ENCODE peak calls at places on chromosomes 16 and 17, in four cellular contexts. One of them, this sample, is unnamed.
A peak's percentile ranks its signal among the peaks of the same experiment; 100 is the strongest.

GRCh38 chr17:79547586-79547985 is 63.3 kb downstream of the RBFOX3 start:
- DNase-seq in IMR-90: no peak
- DNase-seq in body of pancreas: no peak
- DNase-seq in right atrium auricular region: no peak
- DNase-seq in this sample: peak; percentile 45

GRCh38 chr16:57123969-57124674 is 31.7 kb downstream of the CPNE2 start:
- DNase-seq in right atrium auricular region: no peak
- DNase-seq in IMR-90: no peak
- DNase-seq in body of pancreas: no peak
- DNase-seq in this sample: no peak

GRCh38 chr17:69874220-69874670 is 200.8 kb upstream of the KCNJ16 start:
- DNase-seq in body of pancreas: no peak
- DNase-seq in right atrium auricular region: no peak
- DNase-seq in IMR-90: peak; percentile 87
- DNase-seq in this sample: no peak

GRCh38 chr16:56938664-56939513 is 6.9 kb downstream of the HERPUD1 start:
- DNase-seq in right atrium auricular region: no peak
- DNase-seq in body of pancreas: no peak
- DNase-seq in IMR-90: no peak
- DNase-seq in this sample: no peak

GRCh38 chr17:4657678-4658077 is 16.2 kb upstream of the ALOX15 start:
- DNase-seq in body of pancreas: no peak
- DNase-seq in right atrium auricular region: no peak
- DNase-seq in IMR-90: peak; percentile 25
- DNase-seq in this sample: no peak

GRCh38 chr17:50685691-50686493 is 21.8 kb downstream of the ANKRD40 start:
- DNase-seq in IMR-90: no peak
- DNase-seq in body of pancreas: no peak
- DNase-seq in right atrium auricular region: no peak
- DNase-seq in this sample: peak; percentile 44

GRCh38 chr16:65005696-65006095 is 116.2 kb downstream of the CDH11 start:
- DNase-seq in right atrium auricular region: no peak
- DNase-seq in body of pancreas: no peak
- DNase-seq in IMR-90: peak; percentile 46
- DNase-seq in this sample: no peak

GRCh38 chr16:78605548-78606097 is 506.2 kb downstream of the WWOX start:
- DNase-seq in IMR-90: no peak
- DNase-seq in body of pancreas: no peak
- DNase-seq in right atrium auricular region: no peak
- DNase-seq in this sample: no peak

GRCh38 chr17:80832266-80832676 is 159.4 kb upstream of the CHMP6 start:
- DNase-seq in IMR-90: peak; percentile 88
- DNase-seq in right atrium auricular region: no peak
- DNase-seq in body of pancreas: peak; percentile 19
- DNase-seq in this sample: peak; percentile 75

GRCh38 chr16:85239239-85239638 is 127.0 kb upstream of the CIBAR2 start:
- DNase-seq in IMR-90: no peak
- DNase-seq in body of pancreas: no peak
- DNase-seq in right atrium auricular region: no peak
- DNase-seq in this sample: no peak

GRCh38 chr17:44187131-44187899 is 543 bp downstream of the TMUB2 start:
- DNase-seq in IMR-90: peak; percentile 46
- DNase-seq in right atrium auricular region: no peak
- DNase-seq in body of pancreas: no peak
- DNase-seq in this sample: no peak

GRCh38 chr16:51553910-51554309 is 402.8 kb upstream of the SALL1 start:
- DNase-seq in body of pancreas: no peak
- DNase-seq in right atrium auricular region: no peak
- DNase-seq in IMR-90: peak; percentile 65
- DNase-seq in this sample: no peak

GRCh38 chr17:51035436-51035835 is 85.2 kb downstream of the SPAG9 start:
- DNase-seq in right atrium auricular region: no peak
- DNase-seq in body of pancreas: no peak
- DNase-seq in IMR-90: peak; percentile 91
- DNase-seq in this sample: no peak

GRCh38 chr17:8018436-8018835 is 16.0 kb downstream of the GUCY2D start:
- DNase-seq in IMR-90: no peak
- DNase-seq in body of pancreas: no peak
- DNase-seq in right atrium auricular region: no peak
- DNase-seq in this sample: no peak

GRCh38 chr16:23950898-23951297 is 115.1 kb downstream of the PRKCB start:
- DNase-seq in IMR-90: no peak
- DNase-seq in right atrium auricular region: no peak
- DNase-seq in body of pancreas: no peak
- DNase-seq in this sample: no peak

GRCh38 chr16:88772871-88773811 is 11.9 kb downstream of the PIEZO1 start:
- DNase-seq in IMR-90: peak; percentile 95
- DNase-seq in body of pancreas: peak; percentile 79
- DNase-seq in right atrium auricular region: no peak
- DNase-seq in this sample: peak; percentile 82

GRCh38 chr17:59342681-59343127 is 11.2 kb downstream of the YPEL2 start:
- DNase-seq in IMR-90: no peak
- DNase-seq in body of pancreas: no peak
- DNase-seq in right atrium auricular region: no peak
- DNase-seq in this sample: no peak

GRCh38 chr17:67492251-67492740 is 115.2 kb downstream of the PITPNC1 start:
- DNase-seq in right atrium auricular region: no peak
- DNase-seq in IMR-90: no peak
- DNase-seq in body of pancreas: no peak
- DNase-seq in this sample: no peak

GRCh38 chr17:8803531-8804416 is 4.6 kb upstream of the MFSD6L start:
- DNase-seq in right atrium auricular region: no peak
- DNase-seq in IMR-90: no peak
- DNase-seq in body of pancreas: no peak
- DNase-seq in this sample: no peak

GRCh38 chr16:1152651-1153259 is at the start of gene CACNA1H:
- DNase-seq in right atrium auricular region: no peak
- DNase-seq in IMR-90: no peak
- DNase-seq in body of pancreas: no peak
- DNase-seq in this sample: no peak

GRCh38 chr16:76162046-76162445 is 115.2 kb upstream of the CNTNAP4 start:
- DNase-seq in IMR-90: no peak
- DNase-seq in body of pancreas: no peak
- DNase-seq in right atrium auricular region: no peak
- DNase-seq in this sample: no peak

GRCh38 chr17:4576729-4577322 is 7.5 kb upstream of the SMTNL2 start:
- DNase-seq in right atrium auricular region: no peak
- DNase-seq in body of pancreas: no peak
- DNase-seq in IMR-90: no peak
- DNase-seq in this sample: no peak

GRCh38 chr16:27775254-27775653 is 225.3 kb downstream of the KATNIP start:
- DNase-seq in IMR-90: no peak
- DNase-seq in body of pancreas: no peak
- DNase-seq in right atrium auricular region: no peak
- DNase-seq in this sample: no peak

GRCh38 chr16:87041732-87042131 is 275.5 kb downstream of the C16orf95 start:
- DNase-seq in body of pancreas: no peak
- DNase-seq in IMR-90: no peak
- DNase-seq in right atrium auricular region: no peak
- DNase-seq in this sample: no peak

DNA sequence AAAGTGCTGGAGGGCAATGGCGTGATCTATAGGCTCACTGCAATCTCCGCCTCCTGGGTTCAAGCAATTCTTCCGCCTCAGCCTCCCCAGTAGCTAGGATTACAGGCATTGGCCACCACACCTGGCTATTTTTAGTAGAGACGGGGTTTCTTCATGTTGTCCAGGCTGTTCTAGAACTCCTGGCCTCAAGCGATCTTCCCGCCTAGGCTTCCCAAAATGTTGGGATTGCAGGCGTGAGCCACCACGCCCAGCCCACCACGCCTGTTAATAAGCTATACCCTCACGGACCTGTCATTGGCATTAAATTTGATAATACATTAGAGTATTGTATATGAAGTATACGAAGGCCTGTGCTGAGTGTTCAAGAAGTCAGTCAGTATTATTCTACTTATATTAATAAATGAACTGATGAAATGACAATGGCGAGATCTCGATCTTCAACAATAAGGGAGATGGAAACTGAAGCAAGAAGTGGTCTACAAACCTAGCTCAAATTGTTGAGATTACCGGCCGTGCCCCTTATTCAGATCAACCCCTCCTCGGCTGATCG is 818 bp upstream of the BCAS3 start:
- DNase-seq in right atrium auricular region: no peak
- DNase-seq in IMR-90: no peak
- DNase-seq in body of pancreas: no peak
- DNase-seq in this sample: no peak
- H3K4me3 ChIP-seq in right atrium auricular region: peak overlapping the region; percentile 67
- H3K4me3 ChIP-seq in IMR-90: peak overlapping the region; percentile 55
- H3K4me3 ChIP-seq in body of pancreas: peak overlapping the region; percentile 36
- H3K4me3 ChIP-seq in this sample: peak overlapping the region; percentile 33

DNA sequence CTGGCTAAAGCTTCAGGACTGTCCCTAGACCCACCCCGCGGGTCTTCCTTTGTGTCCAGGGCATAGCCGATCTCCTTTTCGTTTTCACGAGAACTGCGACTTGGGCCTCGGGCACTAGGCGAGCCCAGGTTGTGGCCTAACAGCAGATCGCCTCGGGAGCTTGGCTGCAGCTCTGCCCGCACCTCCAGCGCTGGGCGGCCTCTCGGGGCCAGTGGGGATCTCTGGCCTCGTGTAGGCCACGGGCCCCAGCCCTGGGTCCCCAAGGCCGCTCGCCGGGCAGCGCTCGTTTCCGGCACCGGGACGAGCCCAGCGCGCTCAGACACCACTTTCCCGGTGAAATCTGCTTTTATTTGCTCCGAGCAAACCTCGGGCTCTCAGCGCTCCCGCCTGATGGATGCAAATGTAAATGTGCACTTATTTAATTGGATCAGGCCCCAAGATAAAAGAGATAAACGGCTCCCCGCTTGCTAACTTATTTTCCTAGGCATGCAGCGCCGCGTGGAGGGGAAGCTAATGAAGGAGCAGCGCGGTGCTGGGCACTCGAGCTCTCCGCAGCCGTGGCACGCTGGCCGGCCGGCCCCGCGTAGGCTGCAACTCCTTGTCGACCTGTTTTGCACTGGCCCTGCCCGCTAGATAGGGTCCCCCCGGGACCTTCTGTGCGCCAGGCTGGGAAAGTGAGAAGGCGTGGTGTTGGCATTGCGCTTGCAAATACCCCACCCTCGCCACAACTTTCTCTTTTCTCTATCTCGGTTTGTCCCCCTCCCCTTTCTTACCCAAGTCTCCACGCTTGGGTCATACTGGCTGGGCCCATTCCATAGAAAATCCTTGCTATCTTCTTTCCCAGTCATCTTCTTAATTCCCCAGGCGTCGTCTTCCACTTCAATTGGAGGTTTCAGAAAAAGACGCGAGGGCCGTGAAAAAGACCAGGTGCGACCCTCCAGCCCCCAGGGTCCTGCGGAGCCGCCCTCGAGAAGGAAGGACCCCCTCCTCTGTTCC is 8.0 kb downstream of the IRX5 start:
- DNase-seq in body of pancreas: no peak
- DNase-seq in IMR-90: no peak
- DNase-seq in right atrium auricular region: no peak
- DNase-seq in this sample: no peak
- H3K4me3 ChIP-seq in body of pancreas: no peak overlapping the region
- H3K4me3 ChIP-seq in IMR-90: no peak overlapping the region
- H3K4me3 ChIP-seq in right atrium auricular region: no peak overlapping the region
- H3K4me3 ChIP-seq in this sample: no peak overlapping the region

DNA sequence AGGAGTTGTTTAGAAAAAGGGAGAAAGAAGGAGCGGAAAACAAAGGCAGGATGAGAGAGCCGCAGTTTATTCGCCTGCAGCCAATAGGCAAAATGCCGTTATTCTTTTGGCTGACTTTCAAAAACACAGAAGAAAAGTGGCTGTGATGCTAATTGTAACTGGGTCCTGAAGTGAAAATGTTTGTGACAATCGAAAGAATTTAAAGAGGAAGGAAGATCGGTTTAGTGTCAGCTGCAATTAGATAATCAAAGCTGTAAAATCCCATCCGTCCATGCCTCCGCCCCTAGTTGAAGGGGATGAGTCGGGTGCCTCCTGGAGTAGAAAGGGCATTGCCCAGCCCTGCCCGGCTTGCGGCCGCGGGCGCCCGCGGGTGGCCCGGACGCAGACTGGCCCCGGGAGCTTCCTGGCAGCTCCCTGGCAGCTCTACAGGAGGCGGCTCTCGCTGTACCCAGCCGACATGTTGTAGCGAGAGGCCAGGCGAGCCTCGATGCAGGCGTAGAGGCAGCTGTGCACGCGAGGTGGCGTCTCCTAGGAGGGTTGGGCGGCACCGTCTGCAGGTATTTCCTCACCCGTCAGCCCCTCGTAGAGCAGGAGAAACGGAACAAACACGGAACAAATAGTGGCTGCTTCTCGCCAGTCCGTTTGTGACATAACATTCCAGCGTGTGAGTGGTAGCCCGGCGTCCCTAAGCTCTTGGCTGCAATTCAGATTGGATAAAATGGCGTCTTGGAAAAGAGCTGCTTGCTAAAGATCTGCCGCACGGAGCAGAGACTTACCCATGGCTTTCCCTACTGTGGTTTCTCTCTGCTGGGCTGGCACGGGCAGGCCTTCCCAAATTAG is 82.3 kb downstream of the TNRC6C start:
- DNase-seq in body of pancreas: peak; percentile 37
- DNase-seq in right atrium auricular region: peak; percentile 66
- DNase-seq in IMR-90: peak; percentile 43
- DNase-seq in this sample: peak; percentile 70
- H3K4me3 ChIP-seq in body of pancreas: no peak overlapping the region
- H3K4me3 ChIP-seq in right atrium auricular region: peak overlapping the region; percentile 45
- H3K4me3 ChIP-seq in IMR-90: peak overlapping the region; percentile 79
- H3K4me3 ChIP-seq in this sample: peak overlapping the region; percentile 50

DNA sequence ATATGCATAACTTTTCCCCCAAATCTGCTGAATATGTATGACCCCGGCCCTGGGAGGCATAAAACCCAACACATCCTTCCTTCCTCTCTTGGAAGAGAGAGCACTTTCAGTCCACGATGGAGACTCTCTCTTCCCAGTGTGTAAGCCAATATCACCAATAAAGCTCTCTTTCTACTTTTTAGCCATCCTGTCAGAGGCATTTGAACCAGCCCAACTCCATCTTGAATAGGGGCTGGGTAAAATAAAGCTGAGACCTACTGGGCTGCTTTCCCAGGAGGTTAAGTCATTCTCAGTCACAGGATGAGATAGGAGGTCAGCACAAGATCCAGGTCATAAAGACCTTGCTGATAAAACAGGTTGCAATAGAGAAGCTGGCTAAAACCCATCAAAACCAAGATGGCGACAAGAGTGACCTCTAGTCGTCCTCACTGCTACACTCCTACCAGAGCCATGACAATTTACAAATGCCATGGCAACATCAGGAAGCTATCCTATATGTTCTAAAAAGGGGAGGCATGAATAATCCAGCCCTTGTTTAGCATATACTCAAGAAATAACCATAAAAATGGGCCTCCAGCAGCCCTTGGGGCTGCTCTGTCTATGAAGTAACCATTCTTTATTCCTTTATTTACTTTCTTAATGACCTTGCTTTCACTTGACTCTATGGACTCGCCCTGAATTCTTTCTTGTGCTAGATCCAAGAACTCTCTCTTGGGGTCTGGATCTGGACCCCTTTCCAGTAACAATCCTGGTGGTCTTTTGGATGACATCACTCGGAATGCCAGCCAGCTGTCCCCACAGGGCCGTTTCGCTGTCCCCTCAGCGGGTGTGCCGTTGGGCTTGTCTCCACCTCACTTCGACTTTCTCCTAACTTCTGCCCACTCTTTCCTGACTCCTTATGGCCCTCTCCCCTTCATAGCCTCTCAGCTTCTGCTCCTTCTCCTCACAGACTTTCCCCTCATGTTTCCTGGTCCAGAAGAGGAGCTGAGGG is 53.4 kb upstream of the NKD1 start:
- DNase-seq in IMR-90: no peak
- DNase-seq in right atrium auricular region: no peak
- DNase-seq in body of pancreas: no peak
- DNase-seq in this sample: no peak
- H3K4me3 ChIP-seq in IMR-90: no peak overlapping the region
- H3K4me3 ChIP-seq in right atrium auricular region: no peak overlapping the region
- H3K4me3 ChIP-seq in body of pancreas: no peak overlapping the region
- H3K4me3 ChIP-seq in this sample: no peak overlapping the region

This sample was measured in aorta.